ENCODE peak calls at places on chromosomes 7 and 10, in eight cellular contexts. X, Z, D, T, B, W, N and J are unnamed samples.

GRCh38 chr10:96368971-96369370 is 10.2 kb upstream of the OPALIN start:
- DNase-seq in D (no peak), T (no peak), X (no peak), B (no peak), W (no peak), Z (no peak), N (no peak), J (no peak)

GRCh38 chr10:6563075-6563474 is 17.0 kb downstream of the PRKCQ start:
- DNase-seq in Z (no peak), T (no peak), N (no peak), X (no peak), W (peak), B (no peak), D (no peak), J (no peak)

GRCh38 chr10:58834093-58834674 is 321.5 kb downstream of the BICC1 start:
- DNase-seq in D (no peak), X (no peak), W (no peak), N (no peak), B (no peak), Z (no peak), T (no peak), J (peak)

GRCh38 chr7:22980422-22980821 is 33.5 kb downstream of the HYCC1 start:
- DNase-seq in B (no peak), D (peak), T (peak), N (no peak), X (no peak), W (no peak), Z (peak), J (peak)

GRCh38 chr7:44654255-44654791 is 47.9 kb downstream of the OGDH start:
- DNase-seq in W (no peak), N (no peak), B (no peak), T (no peak), X (no peak), D (no peak), Z (no peak), J (no peak)

GRCh38 chr10:79019441-79019840 is 49.3 kb upstream of the ZMIZ1 start:
- DNase-seq in N (no peak), B (no peak), Z (no peak), W (no peak), D (no peak), T (no peak), X (no peak), J (no peak)

GRCh38 chr7:124310934-124311390 is 278.1 kb upstream of the TMEM229A start:
- DNase-seq in W (no peak), D (peak), N (no peak), X (no peak), T (no peak), Z (no peak), B (no peak), J (no peak)

GRCh38 chr7:101673951-101674350 is 44.9 kb upstream of the MYL10 start:
- DNase-seq in X (no peak), N (peak), D (no peak), T (peak), B (no peak), Z (no peak), W (no peak), J (no peak)

GRCh38 chr7:84092207-84092606 is 102.4 kb downstream of the SEMA3A start:
- DNase-seq in Z (no peak), W (no peak), D (peak), T (peak), X (no peak), B (no peak), N (no peak), J (peak)

GRCh38 chr7:148400101-148400500 is 190.5 kb upstream of the C7orf33 start:
- DNase-seq in T (no peak), N (no peak), W (peak), D (no peak), X (no peak), Z (no peak), B (no peak), J (no peak)

GRCh38 chr7:11642841-11643240 is 189.2 kb downstream of the THSD7A start:
- DNase-seq in W (no peak), X (no peak), B (no peak), N (no peak), Z (no peak), D (no peak), T (no peak), J (no peak)

GRCh38 chr7:12870219-12870618 is 182.8 kb downstream of the ARL4A start:
- DNase-seq in B (no peak), N (no peak), Z (no peak), D (no peak), W (no peak), X (no peak), T (no peak), J (no peak)

GRCh38 chr7:101687791-101688182 is 58.7 kb upstream of the MYL10 start:
- DNase-seq in D (no peak), W (no peak), Z (no peak), B (no peak), T (no peak), N (no peak), X (no peak), J (no peak)

GRCh38 chr10:126012485-126012884 is 116.1 kb downstream of the FANK1 start:
- DNase-seq in B (no peak), N (no peak), D (peak), X (no peak), T (peak), W (no peak), Z (no peak), J (no peak)

GRCh38 chr7:43879477-43879876 is 10.2 kb upstream of the MRPS24 start:
- DNase-seq in D (peak), T (peak), Z (no peak), B (no peak), W (no peak), X (no peak), N (no peak), J (peak)

GRCh38 chr7:101550641-101551531 is 78.2 kb downstream of the MYL10 start:
- DNase-seq in B (no peak), X (peak), D (no peak), Z (no peak), W (peak), N (no peak), T (no peak), J (no peak)

GRCh38 chr10:102611514-102612095 is 32.7 kb upstream of the TRIM8 start:
- DNase-seq in X (no peak), N (no peak), D (peak), T (peak), Z (no peak), W (no peak), B (no peak), J (no peak)

GRCh38 chr10:118209215-118209614 is 132.9 kb downstream of the FAM204A start:
- DNase-seq in T (no peak), W (no peak), D (no peak), B (no peak), Z (no peak), N (no peak), X (no peak), J (no peak)

GRCh38 chr7:4144171-4144701 is 537.9 kb upstream of the FOXK1 start:
- DNase-seq in N (no peak), T (no peak), B (no peak), W (no peak), Z (no peak), D (no peak), X (no peak), J (no peak)

GRCh38 chr10:95415631-95416031 is 124.8 kb upstream of the PDLIM1 start:
- DNase-seq in N (no peak), D (no peak), B (no peak), W (peak), T (no peak), X (no peak), Z (no peak), J (no peak)

GRCh38 chr7:5274441-5274840 is 8.3 kb upstream of the SLC29A4 start:
- DNase-seq in T (no peak), N (no peak), W (no peak), Z (no peak), D (no peak), X (no peak), B (no peak), J (no peak)

GRCh38 chr7:64045301-64046040 is at the start of gene ZNF727:
- DNase-seq in N (no peak), D (no peak), Z (no peak), X (no peak), B (peak), W (no peak), T (no peak), J (no peak)

GRCh38 chr7:33563010-33563409 is 342.3 kb upstream of the BMPER start:
- DNase-seq in T (no peak), N (no peak), B (no peak), W (no peak), X (no peak), Z (no peak), D (no peak), J (no peak)

GRCh38 chr10:85224366-85224960 is 896.1 kb downstream of the CCSER2 start:
- DNase-seq in Z (no peak), D (no peak), T (no peak), W (no peak), X (no peak), N (no peak), B (no peak), J (no peak)

GRCh38 chr10:132138133-132138532 is 48.6 kb upstream of the DPYSL4 start:
- DNase-seq in X (no peak), T (no peak), W (no peak), B (no peak), Z (no peak), N (no peak), D (no peak), J (no peak)

GRCh38 chr7:66847879-66848810 is 72.9 kb upstream of the TMEM248 start:
- DNase-seq in W (peak), Z (peak), X (no peak), T (peak), B (no peak), N (peak), D (peak), J (peak)

GRCh38 chr7:6640246-6640721 is 3.2 kb downstream of the ZNF316 start:
- DNase-seq in B (no peak), D (peak), T (no peak), Z (peak), W (peak), X (no peak), N (no peak), J (peak)

GRCh38 chr10:31935678-31936077 is 7.0 kb upstream of the ARHGAP12 start:
- DNase-seq in W (no peak), T (no peak), B (no peak), Z (no peak), D (no peak), N (peak), X (no peak), J (no peak)

GRCh38 chr7:34750636-34751035 is 92.6 kb downstream of the NPSR1 start:
- DNase-seq in N (no peak), W (no peak), X (no peak), T (no peak), Z (no peak), B (no peak), D (no peak), J (no peak)

GRCh38 chr7:34750209-34750608 is 92.2 kb downstream of the NPSR1 start:
- DNase-seq in W (no peak), N (no peak), T (no peak), X (no peak), B (no peak), D (no peak), Z (no peak), J (no peak)

GRCh38 chr7:34747176-34747781 is 89.3 kb downstream of the NPSR1 start:
- DNase-seq in Z (no peak), B (peak), N (no peak), X (no peak), W (no peak), T (no peak), D (no peak), J (no peak)

GRCh38 chr7:34747842-34748241 is 89.8 kb downstream of the NPSR1 start:
- DNase-seq in Z (no peak), B (no peak), X (no peak), T (peak), N (no peak), W (no peak), D (no peak), J (no peak)

DNA sequence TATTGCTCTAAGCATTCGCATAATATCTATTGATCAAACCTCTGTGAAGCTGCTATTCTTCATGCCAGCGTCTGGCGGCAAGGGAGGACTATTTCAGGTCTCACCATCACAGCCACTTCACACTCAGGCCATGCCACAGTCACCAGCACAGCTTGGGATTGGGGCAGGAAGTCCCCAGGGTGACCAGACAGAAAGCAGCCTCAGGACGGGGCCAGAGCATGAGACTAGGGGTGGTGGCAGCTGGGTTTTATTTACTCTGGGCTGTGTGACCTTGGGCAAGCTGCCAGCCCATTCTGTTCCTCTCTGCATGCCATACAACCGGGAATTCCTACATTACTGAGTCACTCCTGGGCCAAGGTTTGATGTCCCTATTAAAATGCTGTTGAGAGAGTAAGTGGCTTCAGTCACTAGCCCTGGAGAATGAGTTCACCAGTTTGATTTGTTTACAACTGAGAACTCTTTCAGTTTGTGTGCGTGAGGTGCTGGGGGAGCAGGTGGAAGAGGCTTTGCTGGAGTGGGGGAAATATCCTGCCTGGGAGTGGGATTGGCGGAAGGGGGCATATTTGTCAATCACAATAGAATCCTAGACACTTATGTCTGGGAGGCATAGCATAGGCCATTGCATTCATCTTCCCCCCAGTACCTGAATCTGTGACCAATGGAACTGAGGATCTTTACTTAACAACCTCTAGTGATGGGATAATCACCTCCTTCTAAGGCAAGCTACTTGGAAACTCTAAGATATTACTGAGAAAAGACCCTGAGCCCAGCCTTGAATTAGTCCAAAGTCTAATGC is 90.4 kb downstream of the NPSR1 start:
- DNase-seq in W (peak), B (peak), T (peak), N (peak), X (no peak), D (peak), Z (no peak), J (peak)
- H3K4me2 ChIP-seq in W (no peak), B (no peak), T (peak), N (peak), X (no peak), D (no peak), Z (no peak), J (no peak)

DNA sequence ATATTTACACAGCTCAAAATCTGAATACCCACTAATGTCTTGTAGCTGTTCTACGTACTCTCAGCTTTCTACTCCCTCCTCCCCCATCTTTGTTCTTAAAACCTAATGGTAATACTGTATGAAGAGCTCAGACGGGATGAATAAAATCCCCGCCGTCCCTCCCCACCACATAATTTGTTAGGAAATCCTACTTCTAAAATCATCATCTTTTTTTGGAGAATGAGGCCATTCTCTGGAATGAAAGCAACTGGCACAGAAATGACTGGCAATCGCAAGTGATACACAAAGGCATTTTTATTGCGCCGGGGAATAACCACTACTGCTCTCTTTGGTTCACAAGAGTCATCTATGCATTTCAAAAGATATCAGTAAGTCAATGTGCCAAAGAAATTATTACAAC is 27.3 kb downstream of the SLC35B4 start:
- DNase-seq in X (no peak), W (no peak), D (no peak), B (no peak), T (no peak), N (no peak), Z (no peak), J (no peak)
- H3K4me3 ChIP-seq in X (no peak), W (no peak), D (no peak), B (no peak), T (no peak), N (no peak), Z (no peak), J (no peak)

DNA sequence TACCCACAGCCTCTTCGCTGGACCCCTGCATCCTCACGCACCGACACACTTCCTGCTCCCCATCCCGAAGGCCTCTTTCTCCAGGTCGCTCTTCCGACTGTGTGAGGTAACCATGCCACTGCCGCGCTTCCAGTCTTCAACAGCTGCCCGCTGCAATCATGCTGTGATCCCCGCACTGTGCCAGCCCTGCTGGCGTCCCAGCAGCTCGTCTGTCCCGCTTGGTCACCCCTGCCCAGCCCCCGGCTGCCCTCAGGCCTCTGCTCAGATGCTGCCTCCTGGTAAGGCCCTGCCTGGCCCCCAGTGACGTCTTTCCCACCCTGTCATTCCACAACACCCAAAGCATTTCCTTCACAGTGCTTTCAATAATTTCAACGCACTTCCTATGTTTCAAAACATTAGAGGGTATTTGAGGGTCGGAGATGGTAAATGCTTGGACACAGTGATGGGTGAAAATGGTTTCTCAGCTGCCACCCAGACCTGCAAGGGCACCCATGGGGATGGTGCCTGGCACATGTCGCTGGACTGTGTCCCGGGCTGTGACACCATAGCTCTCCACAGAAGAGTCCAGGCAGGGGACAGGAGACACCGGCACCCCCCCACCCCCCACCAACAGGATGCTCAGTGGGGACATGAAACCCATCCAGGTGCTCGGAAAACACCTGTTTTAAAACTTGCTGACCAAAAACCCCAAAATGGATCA is 125.2 kb downstream of the MAD1L1 start:
- DNase-seq in B (no peak), W (no peak), N (no peak), X (no peak), Z (no peak), D (no peak), T (no peak), J (no peak)
- H3K27ac ChIP-seq in B (no peak), W (no peak), N (no peak), X (no peak), Z (no peak), D (no peak), T (no peak), J (no peak)

GRCh38 chr7:99389772-99390171 is 15.2 kb downstream of the ARPC1B start:
- DNase-seq in D (no peak), Z (no peak), B (no peak), X (no peak), W (no peak), N (no peak), T (no peak), J (no peak)
- H3K4me2 ChIP-seq in D (no peak), Z (no peak), B (no peak), X (no peak), W (no peak), N (no peak), T (no peak), J (no peak)

DNA sequence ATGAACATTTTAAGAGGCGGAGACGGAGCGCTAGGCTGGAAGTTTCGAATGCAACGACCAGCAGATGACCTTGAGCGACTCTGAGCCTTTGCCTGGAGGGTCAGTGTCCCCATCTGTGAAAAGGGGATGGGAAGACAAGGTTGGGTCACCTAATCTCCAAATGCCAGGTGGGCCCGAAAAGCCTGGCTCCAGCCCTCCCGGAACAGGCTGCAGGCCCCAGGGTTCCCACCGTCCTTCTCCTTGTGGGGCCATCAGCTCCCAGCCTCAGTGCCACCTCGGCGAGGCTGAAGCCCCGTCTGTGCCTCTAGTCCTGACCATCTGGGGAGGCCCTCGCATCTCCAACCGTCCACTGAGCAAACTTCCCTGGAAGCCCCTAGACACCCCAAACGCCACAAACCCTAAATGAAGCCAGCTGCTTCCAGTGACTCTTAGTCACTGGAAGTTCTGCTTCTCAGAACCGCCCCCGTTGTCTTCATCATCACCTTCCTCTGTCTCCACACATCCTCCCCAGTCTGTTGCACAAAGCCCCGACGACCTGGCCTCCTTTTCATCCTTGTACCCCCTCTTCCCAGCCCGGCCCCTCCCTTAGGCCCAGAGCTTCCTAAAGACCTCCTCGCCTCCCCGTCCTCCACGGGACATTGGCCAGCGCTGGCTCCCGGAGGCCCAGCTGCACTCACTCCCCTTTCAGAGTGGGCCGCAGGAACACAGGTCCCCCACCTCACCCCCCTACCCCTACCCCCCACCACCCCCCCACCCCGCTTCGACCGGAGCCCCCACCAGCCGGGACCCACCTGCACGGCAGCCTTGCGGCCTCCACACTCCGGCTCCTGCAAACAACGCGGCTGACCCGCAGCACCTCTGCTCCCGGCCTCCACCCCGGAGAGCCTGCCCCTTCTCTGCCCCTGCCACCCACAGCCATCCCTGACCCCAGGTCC is 1.0 kb upstream of the DIP2C start:
- DNase-seq in T (no peak), N (no peak), D (peak), Z (no peak), B (no peak), W (no peak), X (no peak), J (peak)
- H3K4me3 ChIP-seq in T (peak), N (no peak), D (peak), Z (no peak), B (no peak), W (peak), X (peak), J (peak)

DNA sequence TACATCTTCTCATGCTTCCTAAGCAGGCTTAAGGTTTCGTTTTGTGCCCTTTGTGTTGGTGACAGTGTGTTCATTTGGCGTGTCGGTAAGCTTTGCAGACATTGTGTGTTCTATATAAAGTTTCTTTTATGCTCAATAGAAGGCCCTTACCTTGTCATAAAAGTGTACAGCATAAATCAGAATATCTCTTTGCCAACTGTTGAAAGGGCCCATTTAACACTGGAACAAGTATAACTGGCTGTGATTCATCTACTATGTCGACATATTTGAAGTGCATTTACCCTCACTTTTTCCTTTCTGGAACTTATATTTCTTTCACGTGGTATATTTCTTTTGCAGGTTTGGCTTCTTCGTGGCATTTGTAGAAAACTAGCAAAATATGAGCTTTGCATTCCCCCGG is 32.7 kb downstream of the EEPD1 start:
- DNase-seq in N (peak), T (peak), Z (no peak), D (peak), X (no peak), B (no peak), W (no peak), J (no peak)
- H3K27ac ChIP-seq in N (no peak), T (no peak), Z (peak), D (no peak), X (no peak), B (no peak), W (no peak), J (no peak)